ENCODE peak calls at places on chromosomes 1 and 21, in four cellular contexts. G, U, C and P are unnamed samples.

GRCh38 chr1:172487550-172487949 is 43.7 kb upstream of the PIGC start:
- DNase-seq in G (no peak), U (no peak), C (no peak), P (no peak)

GRCh38 chr1:47023268-47024137 is at the start of gene CYP4X1:
- DNase-seq in G (peak), U (no peak), C (no peak), P (no peak)

GRCh38 chr1:86430376-86430775 is 6.4 kb downstream of the CLCA2 start:
- DNase-seq in G (no peak), U (no peak), C (no peak), P (no peak)

GRCh38 chr1:70024272-70024671 is 181.1 kb downstream of the LRRC40 start:
- DNase-seq in G (no peak), U (no peak), C (no peak), P (no peak)

GRCh38 chr1:57319165-57319564 is 104.7 kb downstream of the DAB1 start:
- DNase-seq in G (no peak), U (no peak), C (peak), P (peak)

GRCh38 chr1:10341062-10341600 is 57.7 kb upstream of the PGD start:
- DNase-seq in G (no peak), U (no peak), C (peak), P (no peak)

GRCh38 chr1:41864471-41865040 is 54.2 kb downstream of the HIVEP3 start:
- DNase-seq in G (no peak), U (no peak), C (peak), P (no peak)

GRCh38 chr21:33657124-33657842 is 15.0 kb downstream of the ITSN1 start:
- DNase-seq in G (no peak), U (no peak), C (peak), P (no peak)

GRCh38 chr1:56396524-56397067 is 182.8 kb downstream of the PLPP3 start:
- DNase-seq in G (no peak), U (no peak), C (no peak), P (no peak)

GRCh38 chr1:98797506-98797905 is 136.0 kb downstream of the SNX7 start:
- DNase-seq in G (no peak), U (no peak), C (no peak), P (no peak)

GRCh38 chr1:26530898-26531598 is 1.5 kb downstream of the RPS6KA1 start:
- DNase-seq in G (peak), U (peak), C (peak), P (peak)

GRCh38 chr1:170660874-170661645 is 2.9 kb upstream of the PRRX1 start:
- DNase-seq in G (peak), U (no peak), C (peak), P (no peak)

GRCh38 chr1:195439661-195440060 is 1168.6 kb downstream of the KCNT2 start:
- DNase-seq in G (no peak), U (no peak), C (no peak), P (no peak)

GRCh38 chr1:159177273-159177907 is 6.0 kb downstream of the CADM3 start:
- DNase-seq in G (no peak), U (peak), C (peak), P (peak)

GRCh38 chr1:165612062-165612461 is 19.0 kb upstream of the MGST3 start:
- DNase-seq in G (no peak), U (no peak), C (no peak), P (no peak)

GRCh38 chr1:52632732-52633290 is at the start of gene SHISAL2A:
- DNase-seq in G (peak), U (no peak), C (no peak), P (no peak)

GRCh38 chr1:23889074-23889473 is 21.0 kb upstream of the FUCA1 start:
- DNase-seq in G (no peak), U (no peak), C (no peak), P (no peak)

GRCh38 chr1:16249838-16250241 is 12.9 kb upstream of the CPLANE2 start:
- DNase-seq in G (no peak), U (no peak), C (peak), P (no peak)

GRCh38 chr21:43005635-43006034 is 31.3 kb downstream of the PKNOX1 start:
- DNase-seq in G (no peak), U (no peak), C (no peak), P (no peak)

GRCh38 chr1:21607549-21608529 is 61.3 kb downstream of the RAP1GAP start:
- DNase-seq in G (peak), U (peak), C (peak), P (peak)

GRCh38 chr1:234114648-234115307 is 210.3 kb downstream of the SLC35F3 start:
- DNase-seq in G (no peak), U (peak), C (peak), P (peak)

GRCh38 chr1:186236921-186237320 is 138.1 kb downstream of the TPR start:
- DNase-seq in G (no peak), U (peak), C (peak), P (no peak)

GRCh38 chr1:169550294-169550693 is 36.0 kb downstream of the F5 start:
- DNase-seq in G (no peak), U (peak), C (peak), P (no peak)

GRCh38 chr1:88731475-88731874 is 47.4 kb downstream of the PKN2 start:
- DNase-seq in G (no peak), U (peak), C (peak), P (no peak)

GRCh38 chr21:24759348-24760118 is 847.7 kb downstream of the MRPL39 start:
- DNase-seq in G (no peak), U (no peak), C (no peak), P (no peak)

GRCh38 chr21:45366931-45367401 is 38.0 kb upstream of the COL18A1 start:
- DNase-seq in G (peak), U (peak), C (peak), P (peak)

GRCh38 chr1:243264718-243265117 is 8.9 kb downstream of the SDCCAG8 start:
- DNase-seq in G (no peak), U (no peak), C (peak), P (no peak)

GRCh38 chr1:32741417-32742131 is 39.0 kb upstream of the SYNC start:
- DNase-seq in G (peak), U (peak), C (no peak), P (peak)

GRCh38 chr1:32744063-32744410 is 41.5 kb upstream of the SYNC start:
- DNase-seq in G (no peak), U (no peak), C (no peak), P (no peak)

GRCh38 chr1:32742132-32742947 is 39.8 kb upstream of the SYNC start:
- DNase-seq in G (no peak), U (no peak), C (no peak), P (peak)

GRCh38 chr1:32742956-32743355 is 40.4 kb upstream of the SYNC start:
- DNase-seq in G (no peak), U (no peak), C (no peak), P (no peak)

DNA sequence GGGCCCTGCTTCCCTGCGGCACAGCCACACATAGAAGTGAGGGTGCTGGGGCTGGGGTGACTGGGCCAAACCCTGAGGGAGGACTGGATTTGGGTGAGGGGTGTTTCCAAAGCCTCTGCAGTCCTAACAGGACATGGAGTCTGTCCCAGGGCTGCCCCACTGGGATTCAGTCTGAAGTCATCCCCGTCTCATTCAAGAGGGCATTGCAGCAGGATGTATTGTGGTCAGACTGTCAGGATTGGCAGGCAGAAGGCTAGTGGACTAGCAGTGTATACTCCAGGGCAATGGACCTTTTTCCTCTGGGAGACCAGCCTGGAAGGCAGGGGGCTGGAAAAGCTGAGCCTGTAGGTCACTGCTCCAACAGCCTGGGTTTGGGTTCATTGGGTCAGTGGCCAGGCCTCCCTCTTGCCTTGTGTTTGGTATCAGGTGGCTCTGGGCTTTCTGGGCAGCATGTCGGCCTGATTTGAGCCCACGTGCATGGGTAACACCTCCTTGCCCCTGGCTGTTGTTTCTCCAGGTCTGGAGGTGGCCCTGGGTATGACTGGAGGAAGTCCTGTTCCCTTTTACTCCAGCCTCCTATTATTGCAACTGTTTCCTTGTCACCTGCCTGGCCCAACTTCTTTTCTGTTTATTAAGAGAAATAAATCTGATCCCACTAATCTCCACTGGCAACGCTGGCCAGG is 41.0 kb upstream of the SYNC start:
- DNase-seq in G (no peak), U (no peak), C (no peak), P (no peak)
- H3K4me3 ChIP-seq in G (peak), U (peak), C (no peak), P (no peak)

GRCh38 chr1:161096514-161096913 is 1.6 kb upstream of the KLHDC9 start:
- DNase-seq in G (no peak), U (no peak), C (peak), P (peak)
- H3K27ac ChIP-seq in G (peak), U (peak), C (no peak), P (no peak)

GRCh38 chr21:32314806-32315205 is 16.2 kb downstream of the MRAP start:
- DNase-seq in G (no peak), U (no peak), C (no peak), P (no peak)
- H3K4me3 ChIP-seq in G (no peak), U (no peak), C (no peak), P (no peak)

GRCh38 chr1:237228421-237228820 is 186.4 kb downstream of the RYR2 start:
- DNase-seq in G (no peak), U (no peak), C (no peak), P (no peak)

GRCh38 chr1:237229333-237229732 is 187.3 kb downstream of the RYR2 start:
- DNase-seq in G (no peak), U (no peak), C (no peak), P (no peak)

GRCh38 chr1:237226177-237226944 is 184.4 kb downstream of the RYR2 start:
- DNase-seq in G (no peak), U (no peak), C (no peak), P (no peak)

GRCh38 chr1:237223419-237223818 is 181.4 kb downstream of the RYR2 start:
- DNase-seq in G (no peak), U (no peak), C (no peak), P (no peak)

GRCh38 chr1:237227507-237227906 is 185.5 kb downstream of the RYR2 start:
- DNase-seq in G (no peak), U (no peak), C (no peak), P (no peak)
- H3K27ac ChIP-seq in G (no peak), U (no peak), C (no peak), P (no peak)

GRCh38 chr1:162075862-162076261 is 6.4 kb downstream of the NOS1AP start:
- DNase-seq in G (no peak), U (no peak), C (no peak), P (no peak)
- H3K4me3 ChIP-seq in G (no peak), U (no peak), C (no peak), P (no peak)

GRCh38 chr1:110184414-110184813 is 25.7 kb upstream of the KCNC4 start:
- DNase-seq in G (no peak), U (no peak), C (no peak), P (no peak)
- H3K27ac ChIP-seq in G (no peak), U (no peak), C (no peak), P (no peak)

GRCh38 chr1:78493456-78493855 is 2.7 kb downstream of the PTGFR start:
- DNase-seq in G (no peak), U (no peak), C (peak), P (no peak)

GRCh38 chr1:78497196-78497595 is 6.4 kb downstream of the PTGFR start:
- DNase-seq in G (no peak), U (no peak), C (no peak), P (no peak)

GRCh38 chr1:78491311-78492071 is 717 bp downstream of the PTGFR start:
- DNase-seq in G (peak), U (no peak), C (peak), P (no peak)

GRCh38 chr1:78490861-78491310 is at the start of gene PTGFR:
- DNase-seq in G (peak), U (no peak), C (peak), P (no peak)

GRCh38 chr1:78492376-78492950 is 1.7 kb downstream of the PTGFR start:
- DNase-seq in G (no peak), U (no peak), C (no peak), P (no peak)
- H3K4me3 ChIP-seq in G (no peak), U (no peak), C (no peak), P (no peak)

DNA sequence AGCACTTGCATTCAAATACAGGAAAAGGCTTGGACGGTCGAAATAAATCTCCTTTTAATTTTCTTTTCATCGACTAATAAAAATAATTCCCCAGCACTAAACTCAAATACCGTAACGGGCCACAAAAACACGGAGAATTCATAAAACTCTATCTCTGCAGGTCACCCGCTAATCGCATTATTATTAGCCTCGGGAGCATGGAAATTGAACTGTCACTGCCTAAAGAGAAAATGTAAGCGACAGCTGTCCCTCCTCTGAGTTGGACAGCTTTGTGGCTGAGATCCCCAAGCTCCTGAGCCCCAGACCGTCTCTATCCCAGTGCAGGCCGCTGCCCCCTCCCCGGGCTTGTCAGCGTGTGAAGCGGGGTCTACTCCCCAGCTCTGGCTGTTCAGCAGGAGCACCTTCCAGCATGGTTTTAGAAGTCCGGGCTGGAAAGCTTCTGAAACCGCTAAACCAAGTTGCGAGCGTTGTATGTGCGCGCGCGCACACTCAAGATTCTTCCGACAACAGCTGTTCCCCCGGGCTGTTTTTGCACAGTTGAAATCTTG is 1.8 kb downstream of the TBX15 start:
- DNase-seq in G (no peak), U (no peak), C (no peak), P (peak)
- H3K27ac ChIP-seq in G (no peak), U (no peak), C (no peak), P (peak)

GRCh38 chr21:36981049-36981391 is 14.6 kb upstream of the HLCS start:
- DNase-seq in G (no peak), U (no peak), C (no peak), P (no peak)
- H3K4me3 ChIP-seq in G (peak), U (peak), C (no peak), P (no peak)

DNA sequence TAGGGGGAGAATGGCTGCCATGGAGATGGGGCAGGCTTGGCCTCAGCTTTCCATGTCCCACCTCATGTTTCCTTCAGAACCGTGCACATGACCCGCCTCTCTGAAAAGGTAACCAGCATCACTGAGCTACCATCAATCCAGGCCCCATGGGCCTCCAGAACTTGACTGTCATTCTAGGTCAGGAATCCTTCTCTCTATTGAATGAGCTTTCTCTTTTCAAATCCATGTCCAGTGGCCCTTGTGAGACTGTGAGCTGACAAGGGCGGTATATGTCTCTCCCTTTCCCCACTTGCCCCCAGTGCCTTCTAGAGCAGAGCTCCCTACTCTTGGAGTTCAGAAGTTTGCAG is 4.4 kb downstream of the CSRP1 start:
- DNase-seq in G (no peak), U (no peak), C (no peak), P (no peak)
- H3K27ac ChIP-seq in G (peak), U (peak), C (peak), P (peak)